ENCODE peak calls at places on chromosomes 13 and 19, in four cellular contexts. One of them, this sample, is unnamed.

GRCh38 chr13:97448503-97449251 is 14.7 kb downstream of the RAP2A start:
- ATAC-seq in left cardiac atrium: no peak
- ATAC-seq in effector memory CD8-positive, alpha-beta T cell: no peak
- ATAC-seq in IMR-90: no peak
- ATAC-seq in this sample: no peak

GRCh38 chr19:18848860-18849661 is 17.3 kb downstream of the UPF1 start:
- ATAC-seq in left cardiac atrium: peak; percentile 78
- ATAC-seq in effector memory CD8-positive, alpha-beta T cell: no peak
- ATAC-seq in IMR-90: peak; percentile 17
- ATAC-seq in this sample: peak; percentile 71

GRCh38 chr13:110354715-110355473 is 47.8 kb downstream of the COL4A2 start:
- ATAC-seq in left cardiac atrium: no peak
- ATAC-seq in effector memory CD8-positive, alpha-beta T cell: no peak
- ATAC-seq in IMR-90: no peak
- ATAC-seq in this sample: no peak

GRCh38 chr13:77724092-77724491 is 26.6 kb downstream of the SLAIN1 start:
- ATAC-seq in left cardiac atrium: no peak
- ATAC-seq in effector memory CD8-positive, alpha-beta T cell: peak; percentile 96
- ATAC-seq in IMR-90: no peak
- ATAC-seq in this sample: no peak

GRCh38 chr13:26017196-26017921 is 34.5 kb downstream of the SHISA2 start:
- ATAC-seq in left cardiac atrium: peak; percentile 46
- ATAC-seq in effector memory CD8-positive, alpha-beta T cell: no peak
- ATAC-seq in IMR-90: no peak
- ATAC-seq in this sample: no peak

GRCh38 chr19:57818378-57818777 is 3.7 kb upstream of the ZNF552 start:
- ATAC-seq in left cardiac atrium: no peak
- ATAC-seq in effector memory CD8-positive, alpha-beta T cell: no peak
- ATAC-seq in IMR-90: no peak
- ATAC-seq in this sample: no peak

GRCh38 chr13:37375724-37376123 is 222.8 kb downstream of the POSTN start:
- ATAC-seq in left cardiac atrium: no peak
- ATAC-seq in effector memory CD8-positive, alpha-beta T cell: no peak
- ATAC-seq in IMR-90: no peak
- ATAC-seq in this sample: no peak

GRCh38 chr13:70571221-70571620 is 463.0 kb upstream of the KLHL1 start:
- ATAC-seq in left cardiac atrium: no peak
- ATAC-seq in effector memory CD8-positive, alpha-beta T cell: no peak
- ATAC-seq in IMR-90: no peak
- ATAC-seq in this sample: no peak

GRCh38 chr13:112793545-112794445 is 104.0 kb downstream of the ATP11A start:
- ATAC-seq in left cardiac atrium: peak; percentile 41
- ATAC-seq in effector memory CD8-positive, alpha-beta T cell: no peak
- ATAC-seq in IMR-90: no peak
- ATAC-seq in this sample: no peak

GRCh38 chr19:41089955-41090354 is 1.7 kb downstream of the CYP2A13 start:
- ATAC-seq in left cardiac atrium: no peak
- ATAC-seq in effector memory CD8-positive, alpha-beta T cell: no peak
- ATAC-seq in IMR-90: no peak
- ATAC-seq in this sample: no peak

GRCh38 chr13:109787135-109787954 is 962 bp upstream of the IRS2 start:
- ATAC-seq in left cardiac atrium: peak; percentile 14
- ATAC-seq in effector memory CD8-positive, alpha-beta T cell: no peak
- ATAC-seq in IMR-90: peak; percentile 10
- ATAC-seq in this sample: peak; percentile 0

GRCh38 chr13:102774210-102774560 is 599 bp upstream of the TEX30 start:
- ATAC-seq in left cardiac atrium: peak; percentile 11
- ATAC-seq in effector memory CD8-positive, alpha-beta T cell: no peak
- ATAC-seq in IMR-90: no peak
- ATAC-seq in this sample: peak; percentile 3

GRCh38 chr13:108268713-108269112 is 805 bp upstream of the TNFSF13B start:
- ATAC-seq in left cardiac atrium: no peak
- ATAC-seq in effector memory CD8-positive, alpha-beta T cell: no peak
- ATAC-seq in IMR-90: no peak
- ATAC-seq in this sample: no peak

GRCh38 chr19:5953034-5953589 is 24.8 kb downstream of the RANBP3 start:
- ATAC-seq in left cardiac atrium: no peak
- ATAC-seq in effector memory CD8-positive, alpha-beta T cell: peak; percentile 41
- ATAC-seq in IMR-90: no peak
- ATAC-seq in this sample: no peak

GRCh38 chr13:67736646-67737420 is 506.7 kb upstream of the PCDH9 start:
- ATAC-seq in left cardiac atrium: no peak
- ATAC-seq in effector memory CD8-positive, alpha-beta T cell: no peak
- ATAC-seq in IMR-90: peak; percentile 63
- ATAC-seq in this sample: no peak

GRCh38 chr19:38452430-38453366 is 19.2 kb downstream of the RYR1 start:
- ATAC-seq in left cardiac atrium: no peak
- ATAC-seq in effector memory CD8-positive, alpha-beta T cell: no peak
- ATAC-seq in IMR-90: no peak
- ATAC-seq in this sample: peak; percentile 13

GRCh38 chr19:46733693-46734240 is 12.1 kb upstream of the FKRP start:
- ATAC-seq in left cardiac atrium: no peak
- ATAC-seq in effector memory CD8-positive, alpha-beta T cell: no peak
- ATAC-seq in IMR-90: no peak
- ATAC-seq in this sample: no peak

GRCh38 chr13:48542581-48543341 is 9.9 kb upstream of the RCBTB2 start:
- ATAC-seq in left cardiac atrium: peak; percentile 79
- ATAC-seq in effector memory CD8-positive, alpha-beta T cell: no peak
- ATAC-seq in IMR-90: peak; percentile 81
- ATAC-seq in this sample: peak; percentile 86

GRCh38 chr19:42424712-42425131 is 2.5 kb downstream of the LIPE start:
- ATAC-seq in left cardiac atrium: no peak
- ATAC-seq in effector memory CD8-positive, alpha-beta T cell: no peak
- ATAC-seq in IMR-90: no peak
- ATAC-seq in this sample: no peak

GRCh38 chr13:40386586-40386985 is 279.9 kb downstream of the FOXO1 start:
- ATAC-seq in left cardiac atrium: no peak
- ATAC-seq in effector memory CD8-positive, alpha-beta T cell: no peak
- ATAC-seq in IMR-90: no peak
- ATAC-seq in this sample: no peak

GRCh38 chr19:49555600-49556411 is 24.6 kb downstream of the NOSIP start:
- ATAC-seq in left cardiac atrium: peak; percentile 63
- ATAC-seq in effector memory CD8-positive, alpha-beta T cell: peak; percentile 41
- ATAC-seq in IMR-90: peak; percentile 52
- ATAC-seq in this sample: peak; percentile 65

GRCh38 chr19:48724796-48725753 is 5.5 kb upstream of the MAMSTR start:
- ATAC-seq in left cardiac atrium: peak; percentile 4
- ATAC-seq in effector memory CD8-positive, alpha-beta T cell: peak; percentile 43
- ATAC-seq in IMR-90: peak; percentile 28
- ATAC-seq in this sample: peak; percentile 11

GRCh38 chr13:98542568-98543379 is 34.1 kb downstream of the STK24 start:
- ATAC-seq in left cardiac atrium: peak; percentile 38
- ATAC-seq in effector memory CD8-positive, alpha-beta T cell: peak; percentile 56
- ATAC-seq in IMR-90: no peak
- ATAC-seq in this sample: peak; percentile 18

GRCh38 chr13:111459803-111460547 is 139.5 kb downstream of the TEX29 start:
- ATAC-seq in left cardiac atrium: no peak
- ATAC-seq in effector memory CD8-positive, alpha-beta T cell: no peak
- ATAC-seq in IMR-90: no peak
- ATAC-seq in this sample: no peak

GRCh38 chr13:45349438-45349837 is 8.5 kb upstream of the TPT1 start:
- ATAC-seq in left cardiac atrium: peak; percentile 64
- ATAC-seq in effector memory CD8-positive, alpha-beta T cell: no peak
- ATAC-seq in IMR-90: peak; percentile 59
- ATAC-seq in this sample: peak; percentile 31

GRCh38 chr13:81990652-81991051 is 1649.7 kb upstream of the SPRY2 start:
- ATAC-seq in left cardiac atrium: no peak
- ATAC-seq in effector memory CD8-positive, alpha-beta T cell: no peak
- ATAC-seq in IMR-90: no peak
- ATAC-seq in this sample: no peak

GRCh38 chr13:113141591-113141950 is 16.9 kb upstream of the PROZ start:
- ATAC-seq in left cardiac atrium: no peak
- ATAC-seq in effector memory CD8-positive, alpha-beta T cell: no peak
- ATAC-seq in IMR-90: no peak
- ATAC-seq in this sample: no peak

GRCh38 chr19:39154084-39154625 is 28.6 kb downstream of the PAK4 start:
- ATAC-seq in left cardiac atrium: no peak
- ATAC-seq in effector memory CD8-positive, alpha-beta T cell: no peak
- ATAC-seq in IMR-90: no peak
- ATAC-seq in this sample: no peak

GRCh38 chr19:15292140-15292539 is 40.2 kb downstream of the BRD4 start:
- ATAC-seq in left cardiac atrium: no peak
- ATAC-seq in effector memory CD8-positive, alpha-beta T cell: no peak
- ATAC-seq in IMR-90: no peak
- ATAC-seq in this sample: no peak

GRCh38 chr13:111411186-111411858 is 90.9 kb downstream of the TEX29 start:
- ATAC-seq in left cardiac atrium: no peak
- ATAC-seq in effector memory CD8-positive, alpha-beta T cell: no peak
- ATAC-seq in IMR-90: no peak
- ATAC-seq in this sample: no peak

GRCh38 chr13:66391322-66391721 is 838.8 kb downstream of the PCDH9 start:
- ATAC-seq in left cardiac atrium: no peak
- ATAC-seq in effector memory CD8-positive, alpha-beta T cell: no peak
- ATAC-seq in IMR-90: no peak
- ATAC-seq in this sample: no peak

GRCh38 chr13:50215389-50215788 is 200.1 kb downstream of the KCNRG start:
- ATAC-seq in left cardiac atrium: no peak
- ATAC-seq in effector memory CD8-positive, alpha-beta T cell: no peak
- ATAC-seq in IMR-90: no peak
- ATAC-seq in this sample: no peak

This sample was measured in gastroesophageal sphincter.